ENCODE peak calls at places on chromosome 19, in eight cellular contexts. L is ascending aorta, R is lower leg skin, V is esophagus squamous epithelium, Z is GM23338, P is AG10803, O is fibroblast of pulmonary artery, F is AG04449. D is an unnamed sample.

GRCh38 chr19:55927991-55928390 is 4.1 kb downstream of the NLRP13 start:
- DNase-seq in O (no peak), Z (no peak), P (no peak), L (no peak), R (no peak), F (no peak), V (no peak), D (no peak)

GRCh38 chr19:19540707-19541515 is 2.8 kb downstream of the CILP2 start:
- DNase-seq in L (no peak), F (no peak), R (no peak), Z (peak; percentile 99), O (peak; percentile 23), V (no peak), P (no peak), D (peak; percentile 58)

GRCh38 chr19:38715540-38715939 is 28.7 kb downstream of the CAPN12 start:
- DNase-seq in R (no peak), P (no peak), V (no peak), O (no peak), L (no peak), Z (no peak), F (no peak), D (no peak)

GRCh38 chr19:6807291-6807690 is 34.8 kb downstream of the VAV1 start:
- DNase-seq in O (no peak), L (no peak), Z (no peak), R (no peak), P (no peak), V (no peak), F (no peak), D (no peak)

GRCh38 chr19:41409288-41409687 is 11.7 kb downstream of the BCKDHA start:
- DNase-seq in P (peak; percentile 44), V (no peak), F (no peak), O (peak; percentile 51), Z (no peak), R (no peak), L (no peak), D (no peak)

GRCh38 chr19:6204212-6204611 is 68.7 kb downstream of the ACSBG2 start:
- DNase-seq in Z (no peak), O (peak; percentile 45), P (peak; percentile 48), R (peak; percentile 70), V (no peak), F (no peak), L (no peak), D (peak; percentile 60)

GRCh38 chr19:38877781-38878574 is at the start of gene RINL:
- DNase-seq in R (no peak), O (no peak), Z (peak; percentile 43), V (no peak), L (no peak), F (no peak), P (no peak), D (no peak)

GRCh38 chr19:3620817-3621547 is 5.6 kb downstream of the CACTIN start:
- DNase-seq in Z (no peak), R (no peak), F (no peak), V (no peak), O (no peak), L (no peak), P (no peak), D (no peak)

GRCh38 chr19:48587387-48587786 is 19.2 kb upstream of the SPACA4 start:
- DNase-seq in O (no peak), L (no peak), Z (no peak), P (no peak), R (no peak), F (no peak), V (no peak), D (no peak)

GRCh38 chr19:48591021-48591420 is 15.5 kb upstream of the SPACA4 start:
- DNase-seq in V (no peak), O (peak; percentile 30), L (no peak), P (peak; percentile 12), Z (peak; percentile 73), R (no peak), F (no peak), D (no peak)

DNA sequence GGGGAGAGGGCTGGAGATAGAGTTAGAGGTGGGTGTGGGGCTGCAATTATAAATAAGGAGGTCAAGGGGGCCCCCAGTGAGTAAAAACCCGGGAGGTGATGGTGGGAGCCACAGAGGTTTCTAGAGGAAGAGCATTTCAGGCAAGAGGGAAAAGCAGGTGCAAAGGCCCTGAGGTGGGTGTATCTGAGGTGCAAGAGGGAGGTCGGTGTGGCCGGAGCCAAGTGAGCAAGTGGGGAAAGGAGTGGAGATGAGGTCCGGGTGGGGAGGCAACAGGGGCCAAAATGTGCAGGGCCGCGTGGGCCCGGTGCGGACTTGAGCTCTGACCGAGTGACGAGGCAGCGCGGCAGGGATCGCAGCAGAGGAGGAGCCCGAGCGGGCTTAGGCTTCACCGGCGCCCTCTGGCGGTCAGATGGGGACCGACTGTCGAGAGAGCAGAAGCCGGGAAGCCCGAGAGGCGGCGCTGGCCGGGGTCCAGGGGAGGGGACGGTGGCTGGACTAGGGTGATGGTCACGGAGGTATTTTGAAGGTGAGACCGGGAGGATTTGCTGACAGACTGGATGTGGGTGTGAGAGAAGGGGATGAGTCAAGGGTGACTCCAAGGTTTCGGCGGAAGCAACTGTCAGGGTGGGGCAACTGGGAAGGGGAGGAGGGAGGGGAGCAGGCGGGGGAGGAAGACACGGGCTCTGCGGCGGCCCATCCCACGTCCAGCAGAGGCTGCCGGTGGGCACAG is 17.7 kb upstream of the SPACA4 start:
- DNase-seq in V (no peak), R (peak; percentile 83), L (peak; percentile 40), Z (peak; percentile 97), O (peak; percentile 84), F (no peak), P (peak; percentile 76), D (peak; percentile 97)
- H3K4me3 ChIP-seq in V (peak overlapping the region; percentile 35), R (no peak overlapping the region), L (peak overlapping the region; percentile 51), Z (peak overlapping the region; percentile 61), O (peak overlapping the region; percentile 46), F (peak overlapping the region; percentile 61), P (peak overlapping the region; percentile 65), D (peak overlapping the region; percentile 77)

DNA sequence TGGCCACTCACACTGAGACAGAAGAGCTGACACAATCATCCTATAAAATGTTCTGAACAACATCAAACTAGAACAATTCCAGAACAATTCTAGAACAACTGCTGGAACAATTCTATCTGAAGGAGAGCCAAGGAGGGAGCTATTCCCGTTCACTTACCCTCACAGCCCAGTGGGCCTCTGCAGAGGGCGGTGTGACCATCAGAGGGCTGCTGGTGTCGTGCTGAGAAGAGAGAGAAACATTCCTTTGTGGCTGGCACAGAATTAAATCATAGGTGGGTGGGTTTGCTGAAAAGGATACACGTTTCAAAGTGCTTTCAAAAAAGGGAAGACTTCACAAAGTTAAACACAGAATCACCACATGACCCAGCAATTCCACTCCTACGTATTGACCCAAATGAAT is 35.0 kb downstream of the EPS15L1 start:
- DNase-seq in F (no peak), L (no peak), V (no peak), R (no peak), Z (no peak), O (no peak), P (no peak), D (no peak)
- H3K4me3 ChIP-seq in F (no peak overlapping the region), L (no peak overlapping the region), V (no peak overlapping the region), R (no peak overlapping the region), Z (no peak overlapping the region), O (no peak overlapping the region), P (no peak overlapping the region), D (no peak overlapping the region)

DNA sequence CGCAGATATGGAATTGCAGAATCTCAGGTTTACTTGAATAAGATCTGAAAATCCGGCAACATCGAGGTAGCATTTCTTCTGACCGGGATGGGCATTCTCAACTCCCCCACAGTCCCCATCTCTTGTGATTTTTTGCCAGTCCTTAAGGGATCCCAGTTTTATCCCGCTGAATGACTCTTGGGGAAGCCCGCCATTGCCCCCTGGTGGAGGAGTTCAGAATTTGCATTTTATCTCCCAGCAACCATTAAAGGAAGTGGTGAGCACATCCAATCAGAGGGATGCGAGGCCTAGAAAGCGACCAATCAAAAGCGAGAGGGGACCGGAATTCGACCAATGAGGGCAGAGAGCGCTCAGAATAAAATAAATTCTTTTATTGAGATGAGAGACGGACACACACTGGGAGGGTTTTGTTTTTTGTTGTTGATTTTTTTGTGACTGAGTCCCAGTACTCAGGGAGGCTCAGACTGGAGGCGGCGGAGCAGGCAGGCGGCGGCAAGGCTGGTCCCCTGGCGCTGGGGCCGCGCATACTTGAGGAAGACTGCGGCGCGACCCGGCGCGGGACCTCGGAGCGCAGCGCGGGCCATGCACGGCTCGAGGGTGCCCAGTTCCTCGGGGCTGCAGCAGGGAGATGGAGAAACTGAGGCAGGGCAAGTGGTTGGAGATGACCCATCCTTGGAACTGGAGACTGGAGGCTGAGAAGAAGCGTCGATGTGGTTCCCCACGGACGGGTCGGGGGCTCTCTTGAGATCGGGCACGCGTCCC is 3.9 kb upstream of the TTC9B start:
- DNase-seq in R (peak; percentile 78), L (peak; percentile 55), F (peak; percentile 53), V (no peak), P (peak; percentile 90), Z (peak; percentile 95), O (peak; percentile 95), D (peak; percentile 90)
- H3K4me3 ChIP-seq in R (no peak overlapping the region), L (no peak overlapping the region), F (no peak overlapping the region), V (no peak overlapping the region), P (no peak overlapping the region), Z (no peak overlapping the region), O (no peak overlapping the region), D (peak overlapping the region; percentile 22)

DNA sequence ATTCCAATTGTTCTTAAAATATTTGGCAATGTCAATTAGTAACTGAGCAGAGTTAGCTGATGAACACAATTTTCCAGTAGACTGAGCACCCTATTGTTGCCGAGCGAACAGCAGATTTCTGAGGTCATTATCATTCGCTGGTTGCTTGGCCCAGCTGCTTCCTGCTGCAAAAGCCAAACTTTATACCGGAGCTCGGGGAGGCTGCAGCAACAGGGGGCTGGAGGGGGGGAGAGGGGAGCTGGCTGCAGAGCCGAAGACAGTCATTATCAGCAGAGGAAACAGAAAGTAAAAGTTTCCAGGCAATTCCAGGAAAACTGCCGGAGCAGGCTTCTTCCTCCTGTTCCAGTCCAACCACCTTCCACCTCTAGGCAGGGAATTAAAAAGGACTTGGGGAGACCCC is 77.9 kb downstream of the ZNF536 start:
- DNase-seq in R (peak; percentile 24), Z (peak; percentile 77), L (no peak), P (peak; percentile 70), O (peak; percentile 2), F (no peak), V (no peak), D (no peak)
- H3K4me3 ChIP-seq in R (no peak overlapping the region), Z (peak overlapping the region; percentile 4), L (peak overlapping the region; percentile 21), P (peak overlapping the region; percentile 61), O (no peak overlapping the region), F (peak overlapping the region; percentile 40), V (peak overlapping the region; percentile 35), D (peak overlapping the region; percentile 73)

GRCh38 chr19:40144151-40144550 is 47.1 kb upstream of the MAP3K10 start:
- DNase-seq in L (no peak), F (no peak), R (no peak), P (no peak), V (no peak), O (no peak), Z (no peak), D (no peak)

GRCh38 chr19:40143612-40144011 is 47.6 kb upstream of the MAP3K10 start:
- DNase-seq in F (no peak), P (peak; percentile 38), V (no peak), O (no peak), L (no peak), R (no peak), Z (peak; percentile 20), D (no peak)

GRCh38 chr19:40144947-40145748 is 46.1 kb upstream of the MAP3K10 start:
- DNase-seq in Z (peak; percentile 7), R (no peak), P (no peak), L (no peak), V (no peak), F (no peak), O (no peak), D (no peak)

GRCh38 chr19:40139533-40140287 is 49.0 kb upstream of the ZNF780A start:
- DNase-seq in P (peak; percentile 59), F (no peak), Z (peak; percentile 78), O (peak; percentile 76), L (no peak), R (no peak), V (no peak), D (peak; percentile 83)

GRCh38 chr19:40141546-40141945 is 49.7 kb upstream of the MAP3K10 start:
- DNase-seq in Z (no peak), O (peak; percentile 23), R (no peak), F (no peak), L (no peak), P (no peak), V (no peak), D (no peak)
- H3K4me3 ChIP-seq in Z (no peak overlapping the region), O (no peak overlapping the region), R (no peak overlapping the region), F (no peak overlapping the region), L (no peak overlapping the region), P (no peak overlapping the region), V (no peak overlapping the region), D (no peak overlapping the region)

D was measured in adipocyte.